ENCODE peak calls at places on chromosome 11, in nine cellular contexts. S is tibial artery, N is astrocyte of the cerebellum, P is lower leg skin, H is BE2C, T is mammary epithelial cell, K is endothelial cell of umbilical vein, M is A549, U is left lung. A is an unnamed sample.

GRCh38 chr11:76798202-76798581 is 15.0 kb downstream of the TSKU start:
- DNase-seq in S (no peak), N (no peak), P (no peak), H (no peak), T (no peak), K (no peak), M (no peak), U (no peak), A (no peak)

GRCh38 chr11:41522391-41522790 is 62.9 kb upstream of the LRRC4C start:
- DNase-seq in S (no peak), N (no peak), P (no peak), H (no peak), T (peak), K (no peak), M (no peak), U (no peak), A (no peak)

GRCh38 chr11:123217897-123218296 is 22.8 kb upstream of the CLMP start:
- DNase-seq in S (no peak), N (no peak), P (no peak), H (no peak), T (no peak), K (no peak), M (no peak), U (no peak), A (no peak)

GRCh38 chr11:36271794-36272409 is 17.3 kb downstream of the COMMD9 start:
- DNase-seq in S (no peak), N (no peak), P (no peak), H (peak), T (no peak), K (no peak), M (no peak), U (no peak), A (no peak)

GRCh38 chr11:37712246-37712645 is 1114.2 kb upstream of the RAG2 start:
- DNase-seq in S (no peak), N (no peak), P (no peak), H (peak), T (no peak), K (no peak), M (no peak), U (no peak), A (no peak)

GRCh38 chr11:124070906-124071621 is 29.9 kb upstream of the OR10G7 start:
- DNase-seq in S (peak), N (peak), P (peak), H (peak), T (peak), K (peak), M (peak), U (peak), A (peak)

GRCh38 chr11:63762662-63763505 is 5.7 kb downstream of the ZFTA start:
- DNase-seq in S (peak), N (no peak), P (no peak), H (peak), T (no peak), K (peak), M (no peak), U (peak), A (no peak)

GRCh38 chr11:3016861-3017260 is 24.7 kb upstream of the NAP1L4 start:
- DNase-seq in S (no peak), N (no peak), P (no peak), H (no peak), T (no peak), K (no peak), M (no peak), U (peak), A (no peak)

GRCh38 chr11:11589385-11589890 is 32.4 kb downstream of the GALNT18 start:
- DNase-seq in S (no peak), N (no peak), P (no peak), H (no peak), T (no peak), K (no peak), M (no peak), U (no peak), A (no peak)

GRCh38 chr11:102780491-102780918 is at the start of gene MMP10:
- DNase-seq in S (no peak), N (peak), P (no peak), H (no peak), T (peak), K (peak), M (peak), U (no peak), A (peak)

GRCh38 chr11:107018902-107019493 is 722 bp upstream of the GUCY1A2 start:
- DNase-seq in S (peak), N (peak), P (peak), H (peak), T (peak), K (peak), M (peak), U (peak), A (peak)

GRCh38 chr11:36363361-36364272 is 67.5 kb downstream of the PRR5L start:
- DNase-seq in S (no peak), N (no peak), P (no peak), H (no peak), T (no peak), K (peak), M (no peak), U (no peak), A (no peak)

GRCh38 chr11:113059548-113059947 is 98.3 kb downstream of the NCAM1 start:
- DNase-seq in S (no peak), N (no peak), P (no peak), H (no peak), T (no peak), K (no peak), M (no peak), U (no peak), A (no peak)

GRCh38 chr11:69202511-69203221 is 46.9 kb downstream of the SMIM38 start:
- DNase-seq in S (no peak), N (no peak), P (no peak), H (no peak), T (no peak), K (no peak), M (no peak), U (no peak), A (no peak)
- H3K4me3 ChIP-seq in S (no peak), N (no peak), P (no peak), H (no peak), T (no peak), K (no peak), M (no peak), U (no peak), A (no peak)

GRCh38 chr11:28107726-28108618 is at the start of the genes KIF18A and METTL15:
- DNase-seq in S (peak), N (peak), P (peak), H (peak), T (peak), K (peak), M (peak), U (peak), A (peak)
- TF ChIP-seq CTCF in S (no peak), N (no peak), P (no peak), H (no peak), T (no peak), K (no peak), M (no peak), U (no peak), A (no peak)

GRCh38 chr11:33802414-33802950 is 28.2 kb upstream of the FBXO3 start:
- DNase-seq in S (peak), N (peak), P (peak), H (peak), T (peak), K (peak), M (peak), U (peak), A (peak)
- H3K4me3 ChIP-seq in S (no peak), N (peak), P (peak), H (peak), T (peak), K (no peak), M (peak), U (no peak), A (peak)

GRCh38 chr11:73330569-73331093 is 22.6 kb downstream of the ARHGEF17 start:
- DNase-seq in S (no peak), N (no peak), P (no peak), H (peak), T (no peak), K (peak), M (peak), U (no peak), A (no peak)
- TF ChIP-seq CTCF in S (peak), N (peak), P (no peak), H (peak), T (peak), K (peak), M (no peak), U (peak), A (peak)

DNA sequence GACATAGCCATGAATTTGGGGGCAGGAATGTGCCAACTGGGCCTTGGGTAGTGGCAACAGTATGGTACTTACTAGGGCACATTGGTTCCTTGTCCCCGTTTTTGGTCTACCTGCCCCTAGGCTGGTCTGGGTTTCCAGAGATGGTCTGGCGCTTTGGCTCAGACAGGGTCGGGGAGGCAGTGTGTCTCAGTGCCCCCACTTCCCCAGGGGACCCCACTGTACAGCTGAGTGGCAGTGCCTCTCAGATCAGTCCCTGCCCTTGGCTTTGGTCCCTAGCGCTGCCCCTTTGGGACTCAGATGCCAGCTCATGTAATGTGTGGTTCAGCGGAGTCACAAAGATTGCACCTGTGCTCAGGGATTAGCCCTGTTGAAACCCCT is 3.3 kb downstream of the RIC8A start:
- DNase-seq in S (no peak), N (no peak), P (no peak), H (no peak), T (no peak), K (no peak), M (no peak), U (no peak), A (no peak)
- H3K4me3 ChIP-seq in S (no peak), N (peak), P (no peak), H (no peak), T (no peak), K (no peak), M (no peak), U (no peak), A (peak)

GRCh38 chr11:17827006-17827405 is 92.4 kb downstream of the KCNC1 start:
- DNase-seq in S (no peak), N (no peak), P (no peak), H (no peak), T (no peak), K (no peak), M (peak), U (no peak), A (no peak)
- TF ChIP-seq CTCF in S (no peak), N (peak), P (no peak), H (peak), T (peak), K (no peak), M (peak), U (no peak), A (peak)